ENCODE peak calls at places on chromosomes 4 and X, in five cellular contexts. O, A, S, P and T are unnamed samples.

GRCh38 chr4:40283968-40284367 is 51.2 kb upstream of the CHRNA9 start:
- DNase-seq in S (no peak), O (no peak), P (no peak), A (no peak), T (peak; percentile 31)

GRCh38 chr4:6938237-6938636 is 28.6 kb downstream of the TBC1D14 start:
- DNase-seq in O (peak; percentile 28), P (no peak), S (no peak), A (no peak), T (peak; percentile 18)

GRCh38 chr4:40669504-40669903 is 39.8 kb upstream of the RBM47 start:
- DNase-seq in P (no peak), O (no peak), A (no peak), S (no peak), T (no peak)

GRCh38 chr4:101037249-101037648 is 310.1 kb downstream of the PPP3CA start:
- DNase-seq in S (no peak), A (no peak), P (no peak), O (peak; percentile 66), T (no peak)

GRCh38 chrX:140672840-140673731 is 36.5 kb upstream of the LINC00632 start:
- DNase-seq in O (no peak), P (no peak), A (no peak), S (no peak), T (no peak)

GRCh38 chr4:48804584-48805301 is 24.7 kb upstream of the FRYL start:
- DNase-seq in P (no peak), A (no peak), O (no peak), S (no peak), T (no peak)

GRCh38 chr4:88008133-88008621 is 742 bp downstream of the PKD2 start:
- DNase-seq in O (peak; percentile 55), A (peak; percentile 52), P (no peak), S (no peak), T (peak; percentile 50)

GRCh38 chr4:157043131-157043530 is 32.8 kb upstream of the GLRB start:
- DNase-seq in S (no peak), P (peak; percentile 6), A (peak; percentile 25), O (peak; percentile 43), T (peak; percentile 36)

GRCh38 chrX:11757397-11757728 is 674 bp upstream of the MSL3 start:
- DNase-seq in A (no peak), S (no peak), P (no peak), O (no peak), T (no peak)

GRCh38 chrX:148567229-148567628 is 66.8 kb downstream of the AFF2 start:
- DNase-seq in S (peak; percentile 11), P (no peak), A (peak; percentile 7), O (peak; percentile 40), T (peak; percentile 65)

GRCh38 chr4:156771171-156771837 is 200.3 kb downstream of the PDGFC start:
- DNase-seq in O (peak; percentile 78), S (no peak), A (peak; percentile 86), P (no peak), T (peak; percentile 93)

GRCh38 chr4:66590488-66591215 is 920.4 kb upstream of the EPHA5 start:
- DNase-seq in O (peak; percentile 55), A (no peak), S (no peak), P (no peak), T (no peak)

GRCh38 chrX:154486396-154487207 is at the start of gene UBL4A:
- DNase-seq in A (no peak), P (no peak), S (no peak), O (peak; percentile 65), T (peak; percentile 27)

GRCh38 chr4:100386270-100386669 is 131.6 kb downstream of the EMCN start:
- DNase-seq in O (no peak), S (no peak), P (no peak), A (no peak), T (no peak)

GRCh38 chr4:1247811-1248261 is 1.1 kb downstream of the CTBP1 start:
- DNase-seq in P (no peak), A (no peak), S (no peak), O (peak; percentile 24), T (no peak)

GRCh38 chr4:93788712-93789111 is 39.8 kb upstream of the ATOH1 start:
- DNase-seq in P (no peak), A (no peak), O (peak; percentile 39), S (no peak), T (peak; percentile 4)

GRCh38 chrX:105191878-105192277 is 28.6 kb downstream of the TEX13A start:
- DNase-seq in S (no peak), P (no peak), A (no peak), O (peak; percentile 10), T (no peak)

GRCh38 chrX:105189093-105189492 is 31.4 kb downstream of the TEX13A start:
- DNase-seq in P (no peak), A (no peak), S (no peak), O (no peak), T (no peak)

GRCh38 chrX:105190252-105190853 is 30.1 kb downstream of the TEX13A start:
- DNase-seq in A (no peak), O (peak; percentile 43), P (no peak), S (no peak), T (peak; percentile 4)
- H3K4me3 ChIP-seq in A (no peak overlapping the region), O (no peak overlapping the region), P (no peak overlapping the region), S (no peak overlapping the region), T (no peak overlapping the region)

GRCh38 chrX:71953946-71954345 is 43.3 kb downstream of the NHSL2 start:
- DNase-seq in S (no peak), P (no peak), O (no peak), A (no peak), T (peak; percentile 11)

GRCh38 chrX:71954458-71954857 is 43.8 kb downstream of the NHSL2 start:
- DNase-seq in S (no peak), O (no peak), P (no peak), A (no peak), T (no peak)

GRCh38 chrX:71949363-71949762 is 38.7 kb downstream of the NHSL2 start:
- DNase-seq in S (no peak), A (no peak), P (no peak), O (no peak), T (no peak)

GRCh38 chrX:71953391-71953790 is 42.7 kb downstream of the NHSL2 start:
- DNase-seq in P (no peak), A (no peak), S (no peak), O (no peak), T (no peak)

DNA sequence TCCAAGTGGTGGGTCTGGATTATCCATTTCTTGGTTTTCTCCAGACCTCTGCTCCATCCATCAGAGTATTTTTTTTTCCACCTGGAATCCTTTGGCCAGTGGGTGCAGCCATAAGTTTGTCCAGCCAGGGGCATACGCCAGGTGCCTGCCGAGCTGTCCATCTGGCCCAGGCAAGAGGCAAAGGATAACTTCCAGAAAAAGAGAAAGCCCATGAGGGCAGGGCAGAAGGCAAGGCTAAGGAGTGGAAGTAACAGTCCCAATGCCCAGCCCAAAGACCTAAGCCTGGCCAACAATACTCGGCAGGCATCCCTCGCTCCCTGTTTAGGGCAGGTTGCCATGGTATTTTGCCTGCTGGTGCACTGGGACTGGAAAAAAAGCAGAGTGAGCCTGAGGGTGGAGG is 39.4 kb downstream of the NHSL2 start:
- DNase-seq in S (no peak), A (no peak), O (no peak), P (no peak), T (no peak)
- TF ChIP-seq CTCF in S (no peak), A (no peak), O (no peak), P (no peak), T (no peak)

DNA sequence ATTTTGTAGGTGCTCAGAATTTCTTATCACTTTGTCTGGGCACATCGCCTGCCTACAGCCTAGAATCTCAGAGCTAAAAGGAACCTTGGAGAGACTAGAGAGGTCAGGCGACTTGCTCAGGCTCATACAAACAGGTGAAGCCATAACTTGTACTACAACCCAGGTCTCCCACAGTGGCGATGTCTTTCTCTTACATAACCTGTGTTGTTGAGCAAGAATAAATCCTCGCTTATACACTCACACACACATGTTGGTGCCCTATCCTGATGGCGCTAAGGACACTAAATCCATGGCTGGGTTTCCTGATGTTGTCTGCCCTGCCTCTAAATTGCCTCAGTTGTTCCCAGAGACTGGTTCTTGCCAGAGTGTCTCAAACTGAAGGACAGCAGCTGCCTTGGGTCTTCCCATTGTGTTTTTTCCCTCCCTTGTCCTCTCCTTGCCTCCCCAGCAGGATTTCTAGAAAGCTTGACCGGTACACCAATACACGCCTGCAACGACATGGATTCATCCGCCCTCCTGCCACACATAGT is 1.6 kb downstream of the TSC22D3 start:
- DNase-seq in S (no peak), O (no peak), A (no peak), P (no peak), T (no peak)
- H3K4me3 ChIP-seq in S (no peak overlapping the region), O (peak overlapping the region; percentile 56), A (no peak overlapping the region), P (no peak overlapping the region), T (no peak overlapping the region)

DNA sequence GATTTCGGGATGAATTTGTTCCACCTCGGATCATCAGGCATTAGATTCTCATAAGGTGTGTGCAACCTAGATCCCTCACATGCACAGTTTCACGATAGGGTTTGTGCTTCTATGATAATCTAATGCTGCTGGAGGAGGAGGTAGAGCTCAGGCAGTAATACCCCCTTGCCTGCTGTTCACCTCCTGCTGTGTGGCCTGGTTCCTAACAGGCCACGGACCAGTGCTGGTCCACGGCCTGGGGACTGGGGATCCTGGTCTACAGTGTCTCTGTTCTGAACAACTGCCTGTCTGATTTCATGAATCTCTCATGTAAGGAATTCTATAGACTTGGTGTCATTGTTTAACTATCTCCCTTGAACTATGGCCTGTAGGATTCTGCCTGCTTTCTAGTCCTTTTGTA is 269.9 kb downstream of the SPRY1 start:
- DNase-seq in P (no peak), O (no peak), S (no peak), A (no peak), T (no peak)
- TF ChIP-seq CTCF in P (no peak), O (no peak), S (no peak), A (no peak), T (no peak)